ENCODE peak calls at places on chromosomes 11 and 22, in four cellular contexts. One of them, this sample, is unnamed. For H3K4me1, the result is how much of the 10 kb centered on the place peaks cover.

GRCh38 chr11:14380947-14381555 is 22.1 kb upstream of the RRAS2 start:
- DNase-seq in K562: no peak
- DNase-seq in ovary: peak
- DNase-seq in neural progenitor cell: peak
- DNase-seq in this sample: peak

GRCh38 chr11:121070951-121071350 is 30.1 kb upstream of the TECTA start:
- DNase-seq in ovary: no peak
- DNase-seq in K562: no peak
- DNase-seq in neural progenitor cell: no peak
- DNase-seq in this sample: no peak

GRCh38 chr11:102513869-102514268 is 16.7 kb downstream of the MMP7 start:
- DNase-seq in neural progenitor cell: no peak
- DNase-seq in K562: no peak
- DNase-seq in ovary: no peak
- DNase-seq in this sample: peak

GRCh38 chr11:113404859-113405430 is 17.4 kb downstream of the ANKK1 start:
- DNase-seq in K562: no peak
- DNase-seq in neural progenitor cell: no peak
- DNase-seq in ovary: no peak
- DNase-seq in this sample: no peak

GRCh38 chr22:46792061-46792796 is 29.8 kb downstream of the TBC1D22A start:
- DNase-seq in K562: no peak
- DNase-seq in ovary: no peak
- DNase-seq in neural progenitor cell: no peak
- DNase-seq in this sample: no peak

GRCh38 chr11:119305556-119306372 is 11.2 kb downstream of the MCAM start:
- DNase-seq in K562: no peak
- DNase-seq in neural progenitor cell: no peak
- DNase-seq in ovary: no peak
- DNase-seq in this sample: no peak

GRCh38 chr11:123161386-123161785 is 33.7 kb downstream of the CLMP start:
- DNase-seq in neural progenitor cell: no peak
- DNase-seq in ovary: no peak
- DNase-seq in K562: no peak
- DNase-seq in this sample: no peak

GRCh38 chr22:45328822-45329535 is 19.2 kb downstream of the FAM118A start:
- DNase-seq in ovary: no peak
- DNase-seq in K562: no peak
- DNase-seq in neural progenitor cell: no peak
- DNase-seq in this sample: no peak

GRCh38 chr11:125069008-125069407 is 5.9 kb downstream of the SLC37A2 start:
- DNase-seq in ovary: no peak
- DNase-seq in neural progenitor cell: no peak
- DNase-seq in K562: peak
- DNase-seq in this sample: no peak

GRCh38 chr11:109197656-109198055 is 224.3 kb upstream of the C11orf87 start:
- DNase-seq in neural progenitor cell: no peak
- DNase-seq in ovary: no peak
- DNase-seq in K562: no peak
- DNase-seq in this sample: no peak

GRCh38 chr22:19666663-19667593 is 47.4 kb upstream of the SEPTIN5 start:
- DNase-seq in ovary: no peak
- DNase-seq in K562: peak
- DNase-seq in neural progenitor cell: no peak
- DNase-seq in this sample: no peak

GRCh38 chr11:20089357-20089756 is 70.9 kb downstream of the DBX1 start:
- DNase-seq in K562: no peak
- DNase-seq in neural progenitor cell: no peak
- DNase-seq in ovary: no peak
- DNase-seq in this sample: no peak

GRCh38 chr11:107071129-107071528 is 52.9 kb upstream of the GUCY1A2 start:
- DNase-seq in neural progenitor cell: no peak
- DNase-seq in K562: no peak
- DNase-seq in ovary: no peak
- DNase-seq in this sample: no peak

GRCh38 chr11:5107285-5107684 is 30.9 kb downstream of the OR52A5 start:
- DNase-seq in K562: peak
- DNase-seq in neural progenitor cell: no peak
- DNase-seq in ovary: no peak
- DNase-seq in this sample: no peak

GRCh38 chr11:124865902-124866851 is 945 bp downstream of the ROBO3 start:
- DNase-seq in K562: peak
- DNase-seq in ovary: peak
- DNase-seq in neural progenitor cell: peak
- DNase-seq in this sample: peak

GRCh38 chr11:1691878-1692707 is 4.9 kb upstream of the KRTAP5-6 start:
- DNase-seq in neural progenitor cell: no peak
- DNase-seq in K562: no peak
- DNase-seq in ovary: no peak
- DNase-seq in this sample: no peak

GRCh38 chr11:19493446-19493845 is 219.2 kb upstream of the NAV2 start:
- DNase-seq in ovary: no peak
- DNase-seq in K562: no peak
- DNase-seq in neural progenitor cell: peak
- DNase-seq in this sample: no peak

GRCh38 chr11:122634507-122634906 is 21.0 kb upstream of the UBASH3B start:
- DNase-seq in ovary: no peak
- DNase-seq in K562: no peak
- DNase-seq in neural progenitor cell: peak
- DNase-seq in this sample: peak

GRCh38 chr22:20748820-20749428 is 25.0 kb upstream of the SERPIND1 start:
- DNase-seq in neural progenitor cell: no peak
- DNase-seq in ovary: no peak
- DNase-seq in K562: no peak
- DNase-seq in this sample: no peak

GRCh38 chr11:37952035-37952434 is 1354.0 kb upstream of the RAG2 start:
- DNase-seq in neural progenitor cell: no peak
- DNase-seq in K562: no peak
- DNase-seq in ovary: no peak
- DNase-seq in this sample: no peak

GRCh38 chr11:127564803-127565202 is 564.2 kb upstream of the KIRREL3 start:
- DNase-seq in neural progenitor cell: no peak
- DNase-seq in K562: no peak
- DNase-seq in ovary: no peak
- DNase-seq in this sample: no peak

GRCh38 chr22:19770349-19771220 is 10.0 kb downstream of the TBX1 start:
- DNase-seq in neural progenitor cell: no peak
- DNase-seq in ovary: no peak
- DNase-seq in K562: no peak
- DNase-seq in this sample: no peak

GRCh38 chr11:3206128-3206921 is 12.3 kb downstream of the MRGPRG start:
- DNase-seq in K562: no peak
- DNase-seq in neural progenitor cell: no peak
- DNase-seq in ovary: no peak
- DNase-seq in this sample: no peak

GRCh38 chr11:100584201-100584600 is 102.9 kb upstream of the ARHGAP42 start:
- DNase-seq in K562: no peak
- DNase-seq in neural progenitor cell: no peak
- DNase-seq in ovary: no peak
- DNase-seq in this sample: no peak

GRCh38 chr11:77121876-77122575 is 6.0 kb upstream of the MYO7A start:
- DNase-seq in neural progenitor cell: no peak
- DNase-seq in K562: no peak
- DNase-seq in ovary: no peak
- DNase-seq in this sample: no peak

GRCh38 chr11:124475265-124475664 is 29.8 kb upstream of the OR8B8 start:
- DNase-seq in ovary: no peak
- DNase-seq in K562: no peak
- DNase-seq in neural progenitor cell: no peak
- DNase-seq in this sample: no peak

GRCh38 chr11:129788278-129788677 is 27.4 kb upstream of the TMEM45B start:
- DNase-seq in ovary: no peak
- DNase-seq in neural progenitor cell: no peak
- DNase-seq in K562: no peak
- DNase-seq in this sample: no peak

GRCh38 chr22:44972363-44973083 is 37.3 kb downstream of the PHF21B start:
- DNase-seq in K562: no peak
- DNase-seq in ovary: no peak
- DNase-seq in neural progenitor cell: no peak
- DNase-seq in this sample: peak

GRCh38 chr11:62120466-62120865 is 3.3 kb upstream of the INCENP start:
- DNase-seq in K562: no peak
- DNase-seq in neural progenitor cell: no peak
- DNase-seq in ovary: no peak
- DNase-seq in this sample: no peak

GRCh38 chr11:8604078-8604723 is 10.2 kb upstream of the STK33 start:
- DNase-seq in neural progenitor cell: peak
- DNase-seq in K562: peak
- DNase-seq in ovary: peak
- DNase-seq in this sample: peak

GRCh38 chr22:42877597-42878340 is 20.7 kb upstream of the ARFGAP3 start:
- DNase-seq in K562: no peak
- DNase-seq in ovary: no peak
- DNase-seq in neural progenitor cell: no peak
- DNase-seq in this sample: no peak

GRCh38 chr22:42878561-42879305 is 21.7 kb upstream of the ARFGAP3 start:
- DNase-seq in ovary: no peak
- DNase-seq in neural progenitor cell: no peak
- DNase-seq in K562: no peak
- DNase-seq in this sample: no peak

GRCh38 chr22:42879371-42880021 is 22.4 kb upstream of the ARFGAP3 start:
- DNase-seq in ovary: no peak
- DNase-seq in neural progenitor cell: no peak
- DNase-seq in K562: no peak
- DNase-seq in this sample: no peak

GRCh38 chr22:42876041-42876440 is 19.0 kb upstream of the ARFGAP3 start:
- DNase-seq in neural progenitor cell: no peak
- DNase-seq in ovary: no peak
- DNase-seq in K562: no peak
- DNase-seq in this sample: no peak

DNA sequence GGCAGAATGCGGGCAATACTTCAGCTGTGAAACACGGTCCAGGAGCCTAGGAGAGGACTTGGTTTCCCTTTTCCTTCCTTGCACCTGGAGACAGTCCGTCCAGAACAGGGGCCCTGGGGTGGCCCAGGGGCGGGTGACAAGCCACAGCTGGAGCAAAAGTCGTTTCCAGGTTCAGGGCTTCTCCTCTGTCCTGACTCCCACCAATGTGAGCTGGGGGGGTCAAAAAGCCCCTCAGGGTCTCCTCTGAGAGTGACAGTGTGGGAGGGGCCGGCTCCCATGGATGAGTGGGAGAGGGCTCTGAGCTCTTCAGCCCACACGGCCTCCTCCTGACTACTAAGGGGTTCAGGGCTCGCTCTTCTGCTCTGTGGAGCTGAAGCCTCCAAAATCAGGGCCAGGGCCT is 20.1 kb upstream of the ARFGAP3 start:
- DNase-seq in neural progenitor cell: no peak
- DNase-seq in K562: no peak
- DNase-seq in ovary: no peak
- DNase-seq in this sample: no peak
- H3K4me1 ChIP-seq in neural progenitor cell: under half
- H3K4me1 ChIP-seq in K562: under half
- H3K4me1 ChIP-seq in ovary: under half
- H3K4me1 ChIP-seq in this sample: under half

GRCh38 chr11:117826360-117826635 is 1.8 kb upstream of the FXYD2 start:
- DNase-seq in neural progenitor cell: no peak
- DNase-seq in ovary: no peak
- DNase-seq in K562: no peak
- DNase-seq in this sample: no peak
- H3K4me1 ChIP-seq in neural progenitor cell: under half
- H3K4me1 ChIP-seq in ovary: under half
- H3K4me1 ChIP-seq in K562: under half
- H3K4me1 ChIP-seq in this sample: under half

GRCh38 chr11:46105134-46105628 is 16.1 kb downstream of the PHF21A start:
- DNase-seq in neural progenitor cell: no peak
- DNase-seq in K562: no peak
- DNase-seq in ovary: no peak
- DNase-seq in this sample: no peak
- H3K4me1 ChIP-seq in neural progenitor cell: half or more
- H3K4me1 ChIP-seq in K562: half or more
- H3K4me1 ChIP-seq in ovary: under half
- H3K4me1 ChIP-seq in this sample: under half

DNA sequence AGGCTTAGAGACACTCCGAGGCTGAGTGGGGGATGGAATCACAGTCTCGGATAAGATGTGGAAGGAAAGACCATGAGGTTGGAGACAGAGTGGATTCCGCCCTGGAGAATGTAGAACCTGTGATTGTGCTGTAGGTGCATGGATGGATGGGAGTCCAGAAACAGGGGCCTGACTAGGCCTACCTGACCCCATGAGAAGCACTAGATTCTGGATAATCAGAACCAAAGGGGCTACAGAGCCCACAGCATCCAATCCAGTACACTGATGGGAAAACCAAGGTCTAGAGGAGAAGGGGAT is 32.3 kb upstream of the FCHSD2 start:
- DNase-seq in ovary: no peak
- DNase-seq in neural progenitor cell: no peak
- DNase-seq in K562: no peak
- DNase-seq in this sample: no peak
- H3K4me1 ChIP-seq in ovary: under half
- H3K4me1 ChIP-seq in neural progenitor cell: under half
- H3K4me1 ChIP-seq in K562: under half
- H3K4me1 ChIP-seq in this sample: under half

GRCh38 chr11:64864473-64865285 is 13.7 kb downstream of the EHD1 start:
- DNase-seq in ovary: peak
- DNase-seq in neural progenitor cell: peak
- DNase-seq in K562: no peak
- DNase-seq in this sample: peak
- H3K4me1 ChIP-seq in ovary: under half
- H3K4me1 ChIP-seq in neural progenitor cell: under half
- H3K4me1 ChIP-seq in K562: under half
- H3K4me1 ChIP-seq in this sample: half or more

GRCh38 chr22:37803636-37804371 is 3.9 kb upstream of the GCAT start:
- DNase-seq in neural progenitor cell: peak
- DNase-seq in ovary: peak
- DNase-seq in K562: no peak
- DNase-seq in this sample: no peak

GRCh38 chr22:37804886-37805857 is 2.6 kb upstream of the GCAT start:
- DNase-seq in K562: no peak
- DNase-seq in neural progenitor cell: peak
- DNase-seq in ovary: peak
- DNase-seq in this sample: peak

GRCh38 chr22:37805878-37806277 is 1.9 kb upstream of the GCAT start:
- DNase-seq in ovary: no peak
- DNase-seq in neural progenitor cell: no peak
- DNase-seq in K562: no peak
- DNase-seq in this sample: no peak

GRCh38 chr22:37803195-37803635 is 4.5 kb upstream of the GCAT start:
- DNase-seq in ovary: no peak
- DNase-seq in K562: peak
- DNase-seq in neural progenitor cell: peak
- DNase-seq in this sample: no peak

DNA sequence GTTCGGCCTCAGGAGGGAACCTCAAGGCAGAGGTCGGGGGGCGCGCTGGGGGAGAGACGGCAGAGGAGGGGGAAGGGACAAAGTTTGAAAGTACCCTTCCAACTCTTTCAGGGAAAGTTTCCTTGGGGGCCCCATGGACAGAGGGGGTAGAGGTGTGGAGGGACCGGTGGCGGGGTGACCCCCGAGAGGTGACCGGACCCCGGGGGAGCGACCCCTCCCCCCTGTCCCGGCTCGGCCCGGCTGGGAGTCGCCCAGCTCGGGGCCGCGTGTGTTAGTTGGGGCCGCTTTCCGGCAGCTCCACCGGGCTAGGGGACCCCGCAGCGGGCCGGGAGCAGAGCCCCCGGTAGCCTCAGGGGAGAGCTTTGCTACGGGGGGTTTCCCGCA is 3.2 kb upstream of the GCAT start:
- DNase-seq in ovary: no peak
- DNase-seq in K562: no peak
- DNase-seq in neural progenitor cell: peak
- DNase-seq in this sample: no peak
- H3K4me1 ChIP-seq in ovary: under half
- H3K4me1 ChIP-seq in K562: under half
- H3K4me1 ChIP-seq in neural progenitor cell: under half
- H3K4me1 ChIP-seq in this sample: under half